ENCODE peak calls at places on chromosomes 11 and 22, in nine cellular contexts. One of them, this sample, is unnamed. For H3K4me1, the result is how much of the 10 kb centered on the place peaks cover.

GRCh38 chr11:126357055-126357962 is 1.8 kb downstream of the ST3GAL4 start:
- DNase-seq in IMR-90: no peak
- DNase-seq in tibial nerve: no peak
- DNase-seq in ovary: peak
- DNase-seq in CD8-positive, alpha-beta T cell: no peak
- DNase-seq in sigmoid colon: peak
- DNase-seq in psoas muscle: no peak
- DNase-seq in HCT116: no peak
- DNase-seq in lower lobe of right lung: no peak
- DNase-seq in this sample: no peak

GRCh38 chr11:75260396-75260795 is 19.8 kb downstream of the TPBGL start:
- DNase-seq in CD8-positive, alpha-beta T cell: no peak
- DNase-seq in psoas muscle: no peak
- DNase-seq in IMR-90: no peak
- DNase-seq in ovary: peak
- DNase-seq in lower lobe of right lung: no peak
- DNase-seq in HCT116: no peak
- DNase-seq in sigmoid colon: peak
- DNase-seq in tibial nerve: no peak
- DNase-seq in this sample: no peak

GRCh38 chr11:117410861-117411725 is 83.4 kb downstream of the CEP164 start:
- DNase-seq in CD8-positive, alpha-beta T cell: no peak
- DNase-seq in IMR-90: no peak
- DNase-seq in HCT116: no peak
- DNase-seq in ovary: no peak
- DNase-seq in lower lobe of right lung: no peak
- DNase-seq in tibial nerve: no peak
- DNase-seq in psoas muscle: no peak
- DNase-seq in sigmoid colon: peak
- DNase-seq in this sample: no peak

GRCh38 chr11:47241740-47242400 is 6.7 kb downstream of the ACP2 start:
- DNase-seq in lower lobe of right lung: no peak
- DNase-seq in CD8-positive, alpha-beta T cell: no peak
- DNase-seq in ovary: no peak
- DNase-seq in psoas muscle: no peak
- DNase-seq in sigmoid colon: no peak
- DNase-seq in HCT116: no peak
- DNase-seq in tibial nerve: no peak
- DNase-seq in IMR-90: peak
- DNase-seq in this sample: no peak

GRCh38 chr22:20238567-20239062 is 29.5 kb downstream of the RTN4R start:
- DNase-seq in psoas muscle: peak
- DNase-seq in CD8-positive, alpha-beta T cell: peak
- DNase-seq in ovary: peak
- DNase-seq in lower lobe of right lung: peak
- DNase-seq in tibial nerve: no peak
- DNase-seq in sigmoid colon: no peak
- DNase-seq in IMR-90: no peak
- DNase-seq in HCT116: peak
- DNase-seq in this sample: no peak

GRCh38 chr11:128504489-128504888 is 82.9 kb downstream of the ETS1 start:
- DNase-seq in psoas muscle: no peak
- DNase-seq in lower lobe of right lung: no peak
- DNase-seq in sigmoid colon: no peak
- DNase-seq in tibial nerve: no peak
- DNase-seq in ovary: no peak
- DNase-seq in CD8-positive, alpha-beta T cell: no peak
- DNase-seq in HCT116: no peak
- DNase-seq in IMR-90: no peak
- DNase-seq in this sample: no peak

GRCh38 chr11:47083913-47084312 is 92.8 kb downstream of the ARFGAP2 start:
- DNase-seq in sigmoid colon: no peak
- DNase-seq in IMR-90: peak
- DNase-seq in tibial nerve: no peak
- DNase-seq in CD8-positive, alpha-beta T cell: no peak
- DNase-seq in HCT116: no peak
- DNase-seq in lower lobe of right lung: no peak
- DNase-seq in ovary: no peak
- DNase-seq in psoas muscle: no peak
- DNase-seq in this sample: no peak

GRCh38 chr11:70168405-70168754 is 34.7 kb upstream of the FADD start:
- DNase-seq in CD8-positive, alpha-beta T cell: no peak
- DNase-seq in IMR-90: no peak
- DNase-seq in lower lobe of right lung: no peak
- DNase-seq in sigmoid colon: no peak
- DNase-seq in ovary: no peak
- DNase-seq in tibial nerve: no peak
- DNase-seq in HCT116: no peak
- DNase-seq in psoas muscle: no peak
- DNase-seq in this sample: no peak

GRCh38 chr11:19768815-19769214 is 56.2 kb downstream of the NAV2 start:
- DNase-seq in CD8-positive, alpha-beta T cell: no peak
- DNase-seq in sigmoid colon: no peak
- DNase-seq in IMR-90: no peak
- DNase-seq in psoas muscle: no peak
- DNase-seq in tibial nerve: no peak
- DNase-seq in ovary: no peak
- DNase-seq in HCT116: no peak
- DNase-seq in lower lobe of right lung: no peak
- DNase-seq in this sample: no peak

GRCh38 chr22:27870234-27871191 is 48.5 kb downstream of the PITPNB start:
- DNase-seq in lower lobe of right lung: no peak
- DNase-seq in psoas muscle: no peak
- DNase-seq in HCT116: no peak
- DNase-seq in sigmoid colon: no peak
- DNase-seq in tibial nerve: no peak
- DNase-seq in IMR-90: no peak
- DNase-seq in CD8-positive, alpha-beta T cell: no peak
- DNase-seq in ovary: no peak
- DNase-seq in this sample: no peak

GRCh38 chr11:45457649-45458048 is 171.5 kb upstream of the SYT13 start:
- DNase-seq in CD8-positive, alpha-beta T cell: no peak
- DNase-seq in psoas muscle: no peak
- DNase-seq in HCT116: no peak
- DNase-seq in sigmoid colon: no peak
- DNase-seq in ovary: no peak
- DNase-seq in IMR-90: peak
- DNase-seq in lower lobe of right lung: no peak
- DNase-seq in tibial nerve: no peak
- DNase-seq in this sample: no peak

GRCh38 chr11:81071641-81072040 is 1630.8 kb upstream of the TENM4 start:
- DNase-seq in ovary: no peak
- DNase-seq in IMR-90: no peak
- DNase-seq in CD8-positive, alpha-beta T cell: no peak
- DNase-seq in lower lobe of right lung: no peak
- DNase-seq in tibial nerve: no peak
- DNase-seq in psoas muscle: no peak
- DNase-seq in HCT116: no peak
- DNase-seq in sigmoid colon: no peak
- DNase-seq in this sample: no peak

GRCh38 chr11:134530826-134531225 is 118.8 kb upstream of the B3GAT1 start:
- DNase-seq in tibial nerve: no peak
- DNase-seq in HCT116: no peak
- DNase-seq in IMR-90: no peak
- DNase-seq in sigmoid colon: peak
- DNase-seq in psoas muscle: no peak
- DNase-seq in ovary: no peak
- DNase-seq in lower lobe of right lung: peak
- DNase-seq in CD8-positive, alpha-beta T cell: no peak
- DNase-seq in this sample: no peak

GRCh38 chr11:55572548-55572947 is 620 bp downstream of the OR4C16 start:
- DNase-seq in lower lobe of right lung: no peak
- DNase-seq in tibial nerve: no peak
- DNase-seq in psoas muscle: no peak
- DNase-seq in ovary: no peak
- DNase-seq in CD8-positive, alpha-beta T cell: no peak
- DNase-seq in IMR-90: no peak
- DNase-seq in sigmoid colon: no peak
- DNase-seq in HCT116: no peak
- DNase-seq in this sample: no peak

GRCh38 chr11:4607111-4607510 is 920 bp downstream of the TRIM68 start:
- DNase-seq in lower lobe of right lung: no peak
- DNase-seq in tibial nerve: no peak
- DNase-seq in psoas muscle: no peak
- DNase-seq in HCT116: no peak
- DNase-seq in ovary: no peak
- DNase-seq in IMR-90: peak
- DNase-seq in CD8-positive, alpha-beta T cell: no peak
- DNase-seq in sigmoid colon: no peak
- DNase-seq in this sample: peak
- H3K4me1 ChIP-seq in lower lobe of right lung: under half
- H3K4me1 ChIP-seq in tibial nerve: under half
- H3K4me1 ChIP-seq in psoas muscle: under half
- H3K4me1 ChIP-seq in HCT116: under half
- H3K4me1 ChIP-seq in ovary: under half
- H3K4me1 ChIP-seq in IMR-90: under half
- H3K4me1 ChIP-seq in CD8-positive, alpha-beta T cell: under half
- H3K4me1 ChIP-seq in sigmoid colon: under half
- H3K4me1 ChIP-seq in this sample: under half

DNA sequence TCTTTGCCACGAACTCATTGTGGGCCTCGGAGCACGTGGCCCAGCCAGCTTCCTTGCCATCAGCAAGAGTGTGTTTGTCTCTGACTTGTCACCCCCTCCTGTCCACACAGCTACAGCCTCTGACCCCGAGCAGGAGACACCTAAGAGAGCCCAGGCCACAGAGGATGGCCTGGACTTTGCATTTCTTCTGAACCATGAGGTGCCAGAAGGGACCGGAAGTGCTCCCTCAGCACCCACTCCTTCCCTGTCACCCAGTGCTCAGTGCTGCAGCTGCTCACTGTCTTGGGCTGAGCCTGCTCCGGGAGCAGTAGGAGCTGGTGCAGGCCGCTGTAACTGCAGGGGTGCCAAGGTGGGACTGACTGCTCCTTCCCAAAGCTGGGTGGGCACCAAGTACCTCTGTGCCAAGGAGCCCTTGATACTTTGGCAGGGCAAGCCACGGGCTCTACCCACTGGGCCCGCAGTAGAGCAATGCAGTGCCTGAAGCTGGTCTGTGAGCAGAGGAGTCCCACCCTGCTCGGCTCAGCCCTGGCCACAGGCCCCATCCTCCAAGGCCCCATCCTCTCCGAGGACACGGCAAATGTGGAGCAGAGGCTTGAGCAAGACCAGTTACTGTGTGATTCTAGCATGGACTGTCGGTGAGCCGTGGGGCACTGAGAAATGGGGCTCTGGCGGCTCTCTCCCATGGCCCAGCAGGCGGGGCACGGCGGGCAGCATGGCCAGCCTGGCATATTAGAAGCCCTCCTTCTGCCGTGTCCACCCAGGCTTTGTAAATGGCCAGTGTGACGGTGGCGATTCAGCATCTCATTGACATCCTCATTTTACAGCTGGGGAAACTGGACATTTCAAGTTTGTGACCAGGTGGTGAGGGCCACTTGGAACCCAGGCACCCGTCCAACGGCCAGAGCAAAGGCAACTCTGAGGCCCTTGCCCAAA is 6.3 kb downstream of the GRK2 start:
- DNase-seq in sigmoid colon: peak
- DNase-seq in HCT116: no peak
- DNase-seq in psoas muscle: no peak
- DNase-seq in lower lobe of right lung: peak
- DNase-seq in ovary: peak
- DNase-seq in tibial nerve: peak
- DNase-seq in CD8-positive, alpha-beta T cell: peak
- DNase-seq in IMR-90: no peak
- DNase-seq in this sample: no peak
- H3K4me1 ChIP-seq in sigmoid colon: half or more
- H3K4me1 ChIP-seq in HCT116: under half
- H3K4me1 ChIP-seq in psoas muscle: half or more
- H3K4me1 ChIP-seq in lower lobe of right lung: half or more
- H3K4me1 ChIP-seq in ovary: half or more
- H3K4me1 ChIP-seq in tibial nerve: half or more
- H3K4me1 ChIP-seq in CD8-positive, alpha-beta T cell: half or more
- H3K4me1 ChIP-seq in IMR-90: under half
- H3K4me1 ChIP-seq in this sample: half or more

GRCh38 chr22:25536578-25536977 is 27.9 kb upstream of the GRK3 start:
- DNase-seq in CD8-positive, alpha-beta T cell: no peak
- DNase-seq in ovary: no peak
- DNase-seq in HCT116: no peak
- DNase-seq in IMR-90: no peak
- DNase-seq in tibial nerve: no peak
- DNase-seq in lower lobe of right lung: no peak
- DNase-seq in psoas muscle: no peak
- DNase-seq in sigmoid colon: no peak
- DNase-seq in this sample: no peak

GRCh38 chr22:25540128-25540790 is 24.2 kb upstream of the GRK3 start:
- DNase-seq in psoas muscle: no peak
- DNase-seq in ovary: no peak
- DNase-seq in CD8-positive, alpha-beta T cell: no peak
- DNase-seq in HCT116: no peak
- DNase-seq in sigmoid colon: no peak
- DNase-seq in tibial nerve: no peak
- DNase-seq in lower lobe of right lung: no peak
- DNase-seq in IMR-90: no peak
- DNase-seq in this sample: no peak

GRCh38 chr22:25534724-25535123 is 29.8 kb upstream of the GRK3 start:
- DNase-seq in tibial nerve: no peak
- DNase-seq in sigmoid colon: no peak
- DNase-seq in IMR-90: no peak
- DNase-seq in HCT116: no peak
- DNase-seq in CD8-positive, alpha-beta T cell: no peak
- DNase-seq in lower lobe of right lung: no peak
- DNase-seq in psoas muscle: no peak
- DNase-seq in ovary: no peak
- DNase-seq in this sample: no peak
- H3K4me1 ChIP-seq in tibial nerve: under half
- H3K4me1 ChIP-seq in sigmoid colon: under half
- H3K4me1 ChIP-seq in IMR-90: under half
- H3K4me1 ChIP-seq in HCT116: under half
- H3K4me1 ChIP-seq in CD8-positive, alpha-beta T cell: under half
- H3K4me1 ChIP-seq in lower lobe of right lung: under half
- H3K4me1 ChIP-seq in psoas muscle: under half
- H3K4me1 ChIP-seq in ovary: under half
- H3K4me1 ChIP-seq in this sample: under half

DNA sequence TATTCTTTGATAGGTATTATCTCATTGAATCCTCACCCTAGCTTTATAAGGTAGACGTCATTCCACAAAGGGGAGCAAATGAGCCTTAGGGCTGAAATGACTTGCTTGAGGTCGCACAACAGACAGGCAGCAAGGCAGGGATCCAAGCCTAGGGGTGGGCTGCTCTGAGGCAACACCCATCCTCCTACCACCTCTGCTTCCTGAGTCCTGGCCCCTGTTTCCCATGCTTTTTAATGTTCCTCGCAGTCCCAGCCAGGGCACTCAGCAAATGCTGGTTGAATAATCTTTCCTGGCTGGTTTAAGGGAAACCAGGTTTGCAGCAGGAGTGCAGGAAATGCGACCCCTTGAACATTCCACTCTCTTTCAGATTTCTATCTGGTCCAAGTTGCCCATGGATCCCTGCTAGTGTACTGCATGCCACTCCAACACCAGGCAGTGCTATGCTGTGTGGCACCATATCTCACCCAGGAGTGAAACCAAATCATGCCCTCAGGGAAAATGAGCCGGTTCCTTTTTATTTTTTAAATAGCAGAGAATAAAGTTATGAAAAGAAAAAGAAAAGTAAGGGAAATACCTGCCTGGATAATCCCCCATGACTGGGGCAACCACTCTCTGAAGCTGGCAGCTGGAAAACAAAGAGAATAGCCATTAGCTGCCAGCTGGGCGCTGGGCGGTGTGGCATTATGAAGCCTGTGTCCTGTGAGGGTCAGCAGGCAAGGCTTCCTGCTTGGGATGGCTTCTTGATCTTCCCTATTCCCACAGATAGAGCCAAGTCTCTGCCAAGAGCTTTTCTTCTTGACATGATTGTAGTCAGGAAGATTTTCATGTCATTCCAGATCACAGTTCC is 21.8 kb downstream of the MICAL2 start:
- DNase-seq in ovary: no peak
- DNase-seq in CD8-positive, alpha-beta T cell: no peak
- DNase-seq in IMR-90: no peak
- DNase-seq in HCT116: no peak
- DNase-seq in lower lobe of right lung: no peak
- DNase-seq in tibial nerve: no peak
- DNase-seq in sigmoid colon: no peak
- DNase-seq in psoas muscle: no peak
- DNase-seq in this sample: no peak
- H3K4me1 ChIP-seq in ovary: under half
- H3K4me1 ChIP-seq in CD8-positive, alpha-beta T cell: under half
- H3K4me1 ChIP-seq in IMR-90: under half
- H3K4me1 ChIP-seq in HCT116: under half
- H3K4me1 ChIP-seq in lower lobe of right lung: half or more
- H3K4me1 ChIP-seq in tibial nerve: under half
- H3K4me1 ChIP-seq in sigmoid colon: half or more
- H3K4me1 ChIP-seq in psoas muscle: under half
- H3K4me1 ChIP-seq in this sample: under half

This sample was measured in SJSA1.